ENCODE peak calls at places on chromosomes 11 and 22, in eight cellular contexts. One of them, this sample, is unnamed.

GRCh38 chr11:44750440-44751005 is 23.8 kb downstream of the TSPAN18 start:
- DNase-seq in epithelial cell of esophagus: no peak
- DNase-seq in coronary artery: peak
- DNase-seq in HAP-1: no peak
- DNase-seq in progenitor cell of endocrine pancreas: no peak
- DNase-seq in activated naive CD4-positive, alpha-beta T cell treated with Interleukin-2 at 50 U/mL for 16 hours: no peak
- DNase-seq in epithelial cell of prostate: no peak
- DNase-seq in left ventricle myocardium superior: no peak
- DNase-seq in this sample: no peak

GRCh38 chr11:79095424-79095823 is 345.4 kb downstream of the TENM4 start:
- DNase-seq in epithelial cell of prostate: no peak
- DNase-seq in activated naive CD4-positive, alpha-beta T cell treated with Interleukin-2 at 50 U/mL for 16 hours: no peak
- DNase-seq in epithelial cell of esophagus: no peak
- DNase-seq in left ventricle myocardium superior: no peak
- DNase-seq in coronary artery: no peak
- DNase-seq in HAP-1: no peak
- DNase-seq in progenitor cell of endocrine pancreas: no peak
- DNase-seq in this sample: no peak

GRCh38 chr11:87871071-87871470 is 304.2 kb downstream of the RAB38 start:
- DNase-seq in left ventricle myocardium superior: no peak
- DNase-seq in activated naive CD4-positive, alpha-beta T cell treated with Interleukin-2 at 50 U/mL for 16 hours: no peak
- DNase-seq in epithelial cell of prostate: no peak
- DNase-seq in coronary artery: no peak
- DNase-seq in epithelial cell of esophagus: peak
- DNase-seq in HAP-1: no peak
- DNase-seq in progenitor cell of endocrine pancreas: no peak
- DNase-seq in this sample: no peak

GRCh38 chr11:48051217-48051848 is 71.0 kb downstream of the PTPRJ start:
- DNase-seq in activated naive CD4-positive, alpha-beta T cell treated with Interleukin-2 at 50 U/mL for 16 hours: no peak
- DNase-seq in epithelial cell of esophagus: peak
- DNase-seq in HAP-1: no peak
- DNase-seq in coronary artery: peak
- DNase-seq in left ventricle myocardium superior: no peak
- DNase-seq in epithelial cell of prostate: no peak
- DNase-seq in progenitor cell of endocrine pancreas: no peak
- DNase-seq in this sample: no peak

GRCh38 chr11:17386331-17387084 is 2.0 kb downstream of the KCNJ11 start:
- DNase-seq in progenitor cell of endocrine pancreas: peak
- DNase-seq in activated naive CD4-positive, alpha-beta T cell treated with Interleukin-2 at 50 U/mL for 16 hours: peak
- DNase-seq in epithelial cell of esophagus: peak
- DNase-seq in left ventricle myocardium superior: peak
- DNase-seq in HAP-1: peak
- DNase-seq in epithelial cell of prostate: no peak
- DNase-seq in coronary artery: no peak
- DNase-seq in this sample: no peak

GRCh38 chr22:20912494-20912893 is 4.7 kb upstream of the CRKL start:
- DNase-seq in epithelial cell of esophagus: no peak
- DNase-seq in left ventricle myocardium superior: no peak
- DNase-seq in epithelial cell of prostate: no peak
- DNase-seq in coronary artery: no peak
- DNase-seq in activated naive CD4-positive, alpha-beta T cell treated with Interleukin-2 at 50 U/mL for 16 hours: no peak
- DNase-seq in progenitor cell of endocrine pancreas: no peak
- DNase-seq in HAP-1: no peak
- DNase-seq in this sample: no peak

GRCh38 chr11:124839051-124839971 is 25.9 kb upstream of the ROBO3 start:
- DNase-seq in HAP-1: peak
- DNase-seq in coronary artery: peak
- DNase-seq in progenitor cell of endocrine pancreas: no peak
- DNase-seq in epithelial cell of esophagus: no peak
- DNase-seq in activated naive CD4-positive, alpha-beta T cell treated with Interleukin-2 at 50 U/mL for 16 hours: peak
- DNase-seq in epithelial cell of prostate: no peak
- DNase-seq in left ventricle myocardium superior: no peak
- DNase-seq in this sample: no peak

GRCh38 chr22:19612866-19613572 is 88.8 kb upstream of the CLDN5 start:
- DNase-seq in epithelial cell of prostate: no peak
- DNase-seq in coronary artery: no peak
- DNase-seq in activated naive CD4-positive, alpha-beta T cell treated with Interleukin-2 at 50 U/mL for 16 hours: no peak
- DNase-seq in left ventricle myocardium superior: no peak
- DNase-seq in epithelial cell of esophagus: no peak
- DNase-seq in progenitor cell of endocrine pancreas: no peak
- DNase-seq in HAP-1: no peak
- DNase-seq in this sample: no peak

GRCh38 chr22:20751185-20751851 is 22.6 kb upstream of the SERPIND1 start:
- DNase-seq in epithelial cell of esophagus: no peak
- DNase-seq in HAP-1: peak
- DNase-seq in activated naive CD4-positive, alpha-beta T cell treated with Interleukin-2 at 50 U/mL for 16 hours: no peak
- DNase-seq in coronary artery: no peak
- DNase-seq in progenitor cell of endocrine pancreas: no peak
- DNase-seq in left ventricle myocardium superior: no peak
- DNase-seq in epithelial cell of prostate: no peak
- DNase-seq in this sample: no peak

GRCh38 chr11:69314555-69314954 is 20.6 kb downstream of the MYEOV start:
- DNase-seq in epithelial cell of prostate: no peak
- DNase-seq in progenitor cell of endocrine pancreas: no peak
- DNase-seq in activated naive CD4-positive, alpha-beta T cell treated with Interleukin-2 at 50 U/mL for 16 hours: no peak
- DNase-seq in left ventricle myocardium superior: no peak
- DNase-seq in coronary artery: no peak
- DNase-seq in HAP-1: no peak
- DNase-seq in epithelial cell of esophagus: no peak
- DNase-seq in this sample: no peak

GRCh38 chr11:1881442-1882264 is 10.0 kb downstream of the PRR33 start:
- DNase-seq in epithelial cell of prostate: no peak
- DNase-seq in progenitor cell of endocrine pancreas: no peak
- DNase-seq in left ventricle myocardium superior: peak
- DNase-seq in coronary artery: peak
- DNase-seq in epithelial cell of esophagus: no peak
- DNase-seq in HAP-1: no peak
- DNase-seq in activated naive CD4-positive, alpha-beta T cell treated with Interleukin-2 at 50 U/mL for 16 hours: no peak
- DNase-seq in this sample: no peak

GRCh38 chr11:16184588-16184987 is 171.8 kb downstream of the SOX6 start:
- DNase-seq in activated naive CD4-positive, alpha-beta T cell treated with Interleukin-2 at 50 U/mL for 16 hours: no peak
- DNase-seq in HAP-1: no peak
- DNase-seq in epithelial cell of prostate: peak
- DNase-seq in coronary artery: no peak
- DNase-seq in left ventricle myocardium superior: no peak
- DNase-seq in progenitor cell of endocrine pancreas: no peak
- DNase-seq in epithelial cell of esophagus: peak
- DNase-seq in this sample: no peak

GRCh38 chr11:2260491-2261364 is 9.7 kb downstream of the ASCL2 start:
- DNase-seq in HAP-1: no peak
- DNase-seq in epithelial cell of prostate: no peak
- DNase-seq in activated naive CD4-positive, alpha-beta T cell treated with Interleukin-2 at 50 U/mL for 16 hours: no peak
- DNase-seq in coronary artery: no peak
- DNase-seq in progenitor cell of endocrine pancreas: no peak
- DNase-seq in left ventricle myocardium superior: no peak
- DNase-seq in epithelial cell of esophagus: no peak
- DNase-seq in this sample: no peak

GRCh38 chr11:18769802-18770456 is 21.7 kb downstream of the PTPN5 start:
- DNase-seq in left ventricle myocardium superior: no peak
- DNase-seq in progenitor cell of endocrine pancreas: no peak
- DNase-seq in activated naive CD4-positive, alpha-beta T cell treated with Interleukin-2 at 50 U/mL for 16 hours: no peak
- DNase-seq in epithelial cell of prostate: no peak
- DNase-seq in coronary artery: no peak
- DNase-seq in HAP-1: no peak
- DNase-seq in epithelial cell of esophagus: no peak
- DNase-seq in this sample: no peak

GRCh38 chr22:37284807-37285355 is 2.6 kb downstream of the CYTH4 start:
- DNase-seq in progenitor cell of endocrine pancreas: no peak
- DNase-seq in epithelial cell of esophagus: no peak
- DNase-seq in left ventricle myocardium superior: peak
- DNase-seq in HAP-1: no peak
- DNase-seq in epithelial cell of prostate: no peak
- DNase-seq in activated naive CD4-positive, alpha-beta T cell treated with Interleukin-2 at 50 U/mL for 16 hours: peak
- DNase-seq in coronary artery: no peak
- DNase-seq in this sample: no peak

GRCh38 chr11:117535201-117535869 is 207.7 kb downstream of the CEP164 start:
- DNase-seq in progenitor cell of endocrine pancreas: no peak
- DNase-seq in HAP-1: no peak
- DNase-seq in epithelial cell of prostate: no peak
- DNase-seq in epithelial cell of esophagus: peak
- DNase-seq in left ventricle myocardium superior: peak
- DNase-seq in activated naive CD4-positive, alpha-beta T cell treated with Interleukin-2 at 50 U/mL for 16 hours: no peak
- DNase-seq in coronary artery: no peak
- DNase-seq in this sample: no peak

GRCh38 chr22:49618689-49618953 is 209.1 kb downstream of the BRD1 start:
- DNase-seq in epithelial cell of esophagus: no peak
- DNase-seq in coronary artery: no peak
- DNase-seq in activated naive CD4-positive, alpha-beta T cell treated with Interleukin-2 at 50 U/mL for 16 hours: no peak
- DNase-seq in left ventricle myocardium superior: peak
- DNase-seq in HAP-1: no peak
- DNase-seq in progenitor cell of endocrine pancreas: no peak
- DNase-seq in epithelial cell of prostate: no peak
- DNase-seq in this sample: no peak

GRCh38 chr11:76889414-76889975 is 28.8 kb downstream of the ACER3 start:
- DNase-seq in progenitor cell of endocrine pancreas: no peak
- DNase-seq in epithelial cell of esophagus: no peak
- DNase-seq in coronary artery: no peak
- DNase-seq in HAP-1: no peak
- DNase-seq in epithelial cell of prostate: no peak
- DNase-seq in activated naive CD4-positive, alpha-beta T cell treated with Interleukin-2 at 50 U/mL for 16 hours: no peak
- DNase-seq in left ventricle myocardium superior: no peak
- DNase-seq in this sample: no peak

GRCh38 chr22:25350551-25350971 is 131.1 kb downstream of the CRYBB2 start:
- DNase-seq in coronary artery: peak
- DNase-seq in epithelial cell of prostate: no peak
- DNase-seq in epithelial cell of esophagus: no peak
- DNase-seq in HAP-1: peak
- DNase-seq in left ventricle myocardium superior: no peak
- DNase-seq in activated naive CD4-positive, alpha-beta T cell treated with Interleukin-2 at 50 U/mL for 16 hours: no peak
- DNase-seq in progenitor cell of endocrine pancreas: no peak
- DNase-seq in this sample: no peak

GRCh38 chr22:32623943-32624342 is 149.3 kb downstream of the FBXO7 start:
- DNase-seq in coronary artery: peak
- DNase-seq in left ventricle myocardium superior: peak
- DNase-seq in HAP-1: no peak
- DNase-seq in progenitor cell of endocrine pancreas: no peak
- DNase-seq in epithelial cell of esophagus: peak
- DNase-seq in activated naive CD4-positive, alpha-beta T cell treated with Interleukin-2 at 50 U/mL for 16 hours: no peak
- DNase-seq in epithelial cell of prostate: no peak
- DNase-seq in this sample: no peak

GRCh38 chr11:61922539-61922938 is 5.2 kb upstream of the RAB3IL1 start:
- DNase-seq in progenitor cell of endocrine pancreas: peak
- DNase-seq in HAP-1: peak
- DNase-seq in epithelial cell of prostate: no peak
- DNase-seq in left ventricle myocardium superior: peak
- DNase-seq in activated naive CD4-positive, alpha-beta T cell treated with Interleukin-2 at 50 U/mL for 16 hours: no peak
- DNase-seq in epithelial cell of esophagus: no peak
- DNase-seq in coronary artery: peak
- DNase-seq in this sample: no peak

This sample was measured in NCI-H2081 treated with DMSO at 0.1 percent for 48 hours.